ENCODE peak calls at places on chromosomes 11 and 22, in eight cellular contexts. One of them, this sample, is unnamed.

GRCh38 chr22:23179381-23180294 is 671 bp upstream of the BCR start:
- ATAC-seq in right lobe of liver: peak; percentile 40
- ATAC-seq in heart left ventricle: peak; percentile 43
- ATAC-seq in IMR-90: peak; percentile 5
- ATAC-seq in A549: peak; percentile 11
- ATAC-seq in upper lobe of left lung: peak; percentile 23
- ATAC-seq in GM12878: peak; percentile 36
- ATAC-seq in HepG2: peak; percentile 43
- ATAC-seq in this sample: peak; percentile 43

GRCh38 chr11:132639986-132640385 is 892.3 kb downstream of the OPCML start:
- ATAC-seq in right lobe of liver: no peak
- ATAC-seq in GM12878: no peak
- ATAC-seq in upper lobe of left lung: no peak
- ATAC-seq in IMR-90: no peak
- ATAC-seq in heart left ventricle: no peak
- ATAC-seq in HepG2: no peak
- ATAC-seq in A549: no peak
- ATAC-seq in this sample: no peak

GRCh38 chr11:74006743-74007304 is 2.1 kb downstream of the UCP3 start:
- ATAC-seq in upper lobe of left lung: no peak
- ATAC-seq in right lobe of liver: peak; percentile 18
- ATAC-seq in heart left ventricle: no peak
- ATAC-seq in HepG2: peak; percentile 26
- ATAC-seq in A549: no peak
- ATAC-seq in IMR-90: no peak
- ATAC-seq in GM12878: no peak
- ATAC-seq in this sample: no peak

GRCh38 chr11:2480874-2481220 is 36.0 kb downstream of the KCNQ1 start:
- ATAC-seq in GM12878: no peak
- ATAC-seq in A549: no peak
- ATAC-seq in right lobe of liver: peak; percentile 60
- ATAC-seq in upper lobe of left lung: peak; percentile 90
- ATAC-seq in heart left ventricle: peak; percentile 62
- ATAC-seq in HepG2: no peak
- ATAC-seq in IMR-90: no peak
- ATAC-seq in this sample: peak; percentile 61

GRCh38 chr11:16572946-16573345 is 165.5 kb upstream of the C11orf58 start:
- ATAC-seq in heart left ventricle: peak; percentile 84
- ATAC-seq in GM12878: no peak
- ATAC-seq in HepG2: peak; percentile 54
- ATAC-seq in right lobe of liver: no peak
- ATAC-seq in upper lobe of left lung: no peak
- ATAC-seq in A549: no peak
- ATAC-seq in IMR-90: peak; percentile 42
- ATAC-seq in this sample: no peak

GRCh38 chr11:116777056-116777455 is 4.3 kb upstream of the BUD13 start:
- ATAC-seq in right lobe of liver: no peak
- ATAC-seq in heart left ventricle: no peak
- ATAC-seq in IMR-90: no peak
- ATAC-seq in A549: no peak
- ATAC-seq in GM12878: no peak
- ATAC-seq in HepG2: no peak
- ATAC-seq in upper lobe of left lung: no peak
- ATAC-seq in this sample: no peak

GRCh38 chr11:113553235-113553634 is 78.0 kb upstream of the DRD2 start:
- ATAC-seq in right lobe of liver: no peak
- ATAC-seq in IMR-90: peak; percentile 96
- ATAC-seq in HepG2: no peak
- ATAC-seq in A549: no peak
- ATAC-seq in upper lobe of left lung: no peak
- ATAC-seq in GM12878: no peak
- ATAC-seq in heart left ventricle: peak; percentile 54
- ATAC-seq in this sample: peak; percentile 52

GRCh38 chr11:35418282-35418846 is 994 bp downstream of the SLC1A2 start:
- ATAC-seq in heart left ventricle: no peak
- ATAC-seq in IMR-90: no peak
- ATAC-seq in HepG2: no peak
- ATAC-seq in A549: peak; percentile 51
- ATAC-seq in upper lobe of left lung: peak; percentile 64
- ATAC-seq in GM12878: no peak
- ATAC-seq in right lobe of liver: peak; percentile 26
- ATAC-seq in this sample: no peak

GRCh38 chr11:61378713-61379313 is 13.6 kb upstream of the TMEM216 start:
- ATAC-seq in GM12878: no peak
- ATAC-seq in A549: peak; percentile 99
- ATAC-seq in right lobe of liver: peak; percentile 89
- ATAC-seq in IMR-90: peak; percentile 94
- ATAC-seq in heart left ventricle: peak; percentile 91
- ATAC-seq in HepG2: peak; percentile 87
- ATAC-seq in upper lobe of left lung: peak; percentile 49
- ATAC-seq in this sample: peak; percentile 98

GRCh38 chr22:39242809-39243442 is 1.9 kb downstream of the PDGFB start:
- ATAC-seq in heart left ventricle: peak; percentile 4
- ATAC-seq in HepG2: peak; percentile 31
- ATAC-seq in right lobe of liver: peak; percentile 3
- ATAC-seq in GM12878: no peak
- ATAC-seq in upper lobe of left lung: no peak
- ATAC-seq in IMR-90: no peak
- ATAC-seq in A549: no peak
- ATAC-seq in this sample: no peak

GRCh38 chr22:39239561-39240423 is 5.0 kb downstream of the PDGFB start:
- ATAC-seq in upper lobe of left lung: peak; percentile 58
- ATAC-seq in A549: no peak
- ATAC-seq in heart left ventricle: no peak
- ATAC-seq in GM12878: no peak
- ATAC-seq in right lobe of liver: peak; percentile 64
- ATAC-seq in IMR-90: no peak
- ATAC-seq in HepG2: no peak
- ATAC-seq in this sample: no peak

GRCh38 chr22:39241632-39242388 is 3.0 kb downstream of the PDGFB start:
- ATAC-seq in heart left ventricle: no peak
- ATAC-seq in IMR-90: no peak
- ATAC-seq in A549: no peak
- ATAC-seq in right lobe of liver: no peak
- ATAC-seq in GM12878: no peak
- ATAC-seq in upper lobe of left lung: no peak
- ATAC-seq in HepG2: peak; percentile 1
- ATAC-seq in this sample: no peak

GRCh38 chr22:39242389-39242808 is 2.4 kb downstream of the PDGFB start:
- ATAC-seq in IMR-90: no peak
- ATAC-seq in HepG2: no peak
- ATAC-seq in right lobe of liver: no peak
- ATAC-seq in upper lobe of left lung: no peak
- ATAC-seq in heart left ventricle: no peak
- ATAC-seq in GM12878: no peak
- ATAC-seq in A549: no peak
- ATAC-seq in this sample: no peak

DNA sequence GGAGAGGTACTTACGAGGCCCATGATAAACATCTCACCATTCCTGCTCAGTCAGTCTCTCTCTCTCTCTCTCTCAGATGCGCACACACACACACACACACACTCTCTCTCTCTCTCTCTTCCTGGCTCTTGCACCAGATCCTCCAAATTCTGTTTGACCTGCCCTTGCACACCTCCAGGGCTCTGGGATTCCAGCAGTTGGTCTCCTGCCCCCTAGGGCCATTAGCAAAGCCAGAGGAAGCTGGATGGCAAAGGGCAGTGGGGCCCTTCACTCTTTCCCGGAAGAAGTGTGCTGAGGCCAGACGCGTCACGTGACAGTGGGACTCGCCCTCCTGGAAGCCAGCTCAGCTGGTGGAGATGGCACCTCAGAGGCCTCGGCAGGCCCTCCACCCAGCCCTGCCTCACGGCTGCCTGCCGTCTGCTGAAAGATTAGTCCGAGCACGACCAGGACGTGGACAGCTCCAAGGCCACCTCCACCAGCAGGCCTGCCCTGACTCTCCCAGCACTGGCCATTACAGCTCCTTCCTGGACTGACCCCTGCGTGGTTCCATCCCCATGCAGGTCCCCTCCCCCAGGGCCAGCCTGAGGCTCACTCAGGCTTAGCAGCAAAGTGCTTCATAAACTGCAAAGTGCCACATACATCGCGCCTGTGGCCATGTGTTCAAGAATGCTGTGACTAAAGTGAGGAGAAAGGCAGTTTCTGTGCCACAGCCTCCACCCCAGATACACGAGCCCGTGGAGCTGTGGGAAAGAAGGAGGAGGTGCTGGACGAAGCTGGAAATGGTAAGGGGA is 3.7 kb downstream of the PDGFB start:
- ATAC-seq in upper lobe of left lung: no peak
- ATAC-seq in HepG2: peak; percentile 55
- ATAC-seq in right lobe of liver: peak; percentile 6
- ATAC-seq in A549: no peak
- ATAC-seq in IMR-90: no peak
- ATAC-seq in GM12878: no peak
- ATAC-seq in heart left ventricle: peak; percentile 1
- ATAC-seq in this sample: peak; percentile 21
- TF ChIP-seq POLR2A in upper lobe of left lung: no peak
- TF ChIP-seq POLR2A in HepG2: peak; percentile 80
- TF ChIP-seq POLR2A in right lobe of liver: no peak
- TF ChIP-seq POLR2A in A549: no peak
- TF ChIP-seq POLR2A in IMR-90: no peak
- TF ChIP-seq POLR2A in GM12878: peak; percentile 46
- TF ChIP-seq POLR2A in heart left ventricle: no peak
- TF ChIP-seq POLR2A in this sample: no peak

GRCh38 chr22:20238567-20239062 is 29.5 kb downstream of the RTN4R start:
- ATAC-seq in heart left ventricle: peak; percentile 52
- ATAC-seq in right lobe of liver: peak; percentile 72
- ATAC-seq in A549: peak; percentile 74
- ATAC-seq in HepG2: peak; percentile 91
- ATAC-seq in GM12878: peak; percentile 95
- ATAC-seq in IMR-90: peak; percentile 27
- ATAC-seq in upper lobe of left lung: peak; percentile 55
- ATAC-seq in this sample: peak; percentile 35

GRCh38 chr22:20236052-20236717 is 31.9 kb downstream of the RTN4R start:
- ATAC-seq in HepG2: no peak
- ATAC-seq in IMR-90: no peak
- ATAC-seq in GM12878: no peak
- ATAC-seq in A549: no peak
- ATAC-seq in right lobe of liver: peak; percentile 73
- ATAC-seq in upper lobe of left lung: no peak
- ATAC-seq in heart left ventricle: no peak
- ATAC-seq in this sample: no peak

GRCh38 chr22:20235453-20235991 is 32.6 kb downstream of the RTN4R start:
- ATAC-seq in A549: no peak
- ATAC-seq in upper lobe of left lung: no peak
- ATAC-seq in HepG2: no peak
- ATAC-seq in GM12878: no peak
- ATAC-seq in right lobe of liver: peak; percentile 60
- ATAC-seq in heart left ventricle: no peak
- ATAC-seq in IMR-90: no peak
- ATAC-seq in this sample: no peak

GRCh38 chr22:20239063-20239950 is 28.8 kb downstream of the RTN4R start:
- ATAC-seq in IMR-90: peak; percentile 34
- ATAC-seq in GM12878: peak; percentile 7
- ATAC-seq in right lobe of liver: no peak
- ATAC-seq in HepG2: no peak
- ATAC-seq in heart left ventricle: peak; percentile 29
- ATAC-seq in A549: no peak
- ATAC-seq in upper lobe of left lung: no peak
- ATAC-seq in this sample: no peak

DNA sequence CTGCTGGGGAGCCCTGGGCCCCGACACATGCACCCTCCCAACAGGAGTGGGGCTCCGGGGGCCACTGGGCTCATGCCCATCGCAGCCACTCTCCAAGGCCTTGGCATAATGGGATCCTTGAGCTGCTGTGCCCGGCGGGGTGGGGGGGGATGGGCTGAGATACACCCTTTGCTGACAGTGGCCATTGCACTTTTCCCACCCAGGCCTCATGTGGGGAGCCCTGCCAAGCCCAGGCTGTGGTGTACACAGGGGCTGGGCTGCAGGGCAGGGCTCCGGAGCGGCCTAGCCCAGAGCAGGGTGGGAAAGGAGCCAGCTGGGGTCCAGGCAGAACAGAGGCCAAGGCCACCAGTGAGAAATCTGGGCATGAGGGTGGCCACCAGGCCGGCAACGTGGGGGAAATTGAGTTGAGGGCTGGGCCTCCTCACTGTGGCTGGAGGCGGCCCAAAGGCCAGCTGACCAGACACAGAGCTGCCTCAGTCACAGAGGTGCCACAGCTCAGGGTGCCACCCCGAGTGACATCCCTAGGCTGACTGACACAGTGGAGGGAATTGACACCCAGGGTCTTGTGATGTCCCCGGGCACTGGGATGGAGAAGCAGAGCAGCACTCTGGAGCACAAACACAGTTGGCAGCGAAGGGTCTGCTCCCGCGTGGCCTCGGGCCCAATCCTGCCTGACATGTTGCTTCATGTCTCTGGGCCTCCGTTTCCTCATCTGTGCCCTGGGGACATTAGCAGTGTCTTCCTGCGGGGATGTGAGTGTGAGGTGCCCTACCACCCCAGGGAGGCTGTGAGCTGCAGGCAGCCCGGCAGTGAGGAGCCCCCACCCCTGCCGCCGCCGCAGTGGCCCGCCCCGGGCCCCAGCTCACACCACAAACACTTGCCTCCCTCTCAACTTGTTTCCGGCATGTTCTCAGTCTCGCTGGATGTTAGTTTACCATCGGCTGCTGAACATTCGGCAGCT is 30.4 kb downstream of the RTN4R start:
- ATAC-seq in A549: no peak
- ATAC-seq in GM12878: no peak
- ATAC-seq in HepG2: peak; percentile 10
- ATAC-seq in upper lobe of left lung: no peak
- ATAC-seq in heart left ventricle: no peak
- ATAC-seq in IMR-90: no peak
- ATAC-seq in right lobe of liver: no peak
- ATAC-seq in this sample: no peak
- H3K4me3 ChIP-seq in A549: no peak overlapping the region
- H3K4me3 ChIP-seq in GM12878: no peak overlapping the region
- H3K4me3 ChIP-seq in HepG2: no peak overlapping the region
- H3K4me3 ChIP-seq in upper lobe of left lung: no peak overlapping the region
- H3K4me3 ChIP-seq in heart left ventricle: no peak overlapping the region
- H3K4me3 ChIP-seq in IMR-90: no peak overlapping the region
- H3K4me3 ChIP-seq in right lobe of liver: no peak overlapping the region
- H3K4me3 ChIP-seq in this sample: no peak overlapping the region

DNA sequence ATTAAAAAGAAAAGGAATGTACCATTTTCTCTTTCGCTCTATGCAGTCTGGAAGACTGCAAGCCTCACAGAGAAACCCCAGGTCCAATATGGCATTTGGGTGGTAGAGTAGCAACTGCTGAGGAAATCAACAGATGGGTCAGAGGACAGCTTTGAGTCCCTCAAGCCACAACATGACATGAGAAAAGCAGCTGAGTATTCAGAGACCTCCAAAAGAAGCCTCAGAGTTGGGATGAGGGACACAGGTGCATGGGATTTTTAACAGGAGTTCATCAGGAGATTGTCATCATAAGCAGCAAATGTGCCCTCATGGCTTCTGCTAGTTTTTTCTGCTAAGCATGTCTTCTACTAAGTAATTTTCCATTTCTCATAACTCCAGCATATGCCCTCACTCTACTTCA is 111.6 kb downstream of the BLID start:
- ATAC-seq in right lobe of liver: no peak
- ATAC-seq in IMR-90: no peak
- ATAC-seq in heart left ventricle: no peak
- ATAC-seq in A549: no peak
- ATAC-seq in GM12878: no peak
- ATAC-seq in HepG2: no peak
- ATAC-seq in upper lobe of left lung: no peak
- ATAC-seq in this sample: no peak
- TF ChIP-seq POLR2A in right lobe of liver: no peak
- TF ChIP-seq POLR2A in IMR-90: no peak
- TF ChIP-seq POLR2A in heart left ventricle: no peak
- TF ChIP-seq POLR2A in A549: no peak
- TF ChIP-seq POLR2A in GM12878: no peak
- TF ChIP-seq POLR2A in HepG2: no peak
- TF ChIP-seq POLR2A in upper lobe of left lung: no peak
- TF ChIP-seq POLR2A in this sample: no peak

GRCh38 chr11:638616-639323 is 1.7 kb downstream of the DRD4 start:
- ATAC-seq in GM12878: no peak
- ATAC-seq in A549: no peak
- ATAC-seq in heart left ventricle: no peak
- ATAC-seq in HepG2: no peak
- ATAC-seq in upper lobe of left lung: no peak
- ATAC-seq in right lobe of liver: no peak
- ATAC-seq in IMR-90: no peak
- ATAC-seq in this sample: no peak
- H3K4me3 ChIP-seq in GM12878: no peak overlapping the region
- H3K4me3 ChIP-seq in A549: no peak overlapping the region
- H3K4me3 ChIP-seq in heart left ventricle: no peak overlapping the region
- H3K4me3 ChIP-seq in HepG2: no peak overlapping the region
- H3K4me3 ChIP-seq in upper lobe of left lung: no peak overlapping the region
- H3K4me3 ChIP-seq in right lobe of liver: no peak overlapping the region
- H3K4me3 ChIP-seq in IMR-90: no peak overlapping the region
- H3K4me3 ChIP-seq in this sample: no peak overlapping the region

This sample was measured in gastroesophageal sphincter.